ENCODE peak calls at places on chromosomes 6 and 20, in five cellular contexts. Z is stimulated activated naive CD8-positive, alpha-beta T cell treated with anti-CD3 and anti-CD28 coated beads, Interleukin-15, Interleukin-2, amounts not matched to agents 100 U/mL and 50 U/mL, for 24 hours; L is T-helper 2 cell; U is GM20000; C is 8988T. K is an unnamed sample.

GRCh38 chr6:110232456-110232855 is 52.2 kb downstream of the CDC40 start:
- DNase-seq in Z (no peak), L (no peak), U (no peak), C (no peak), K (no peak)

GRCh38 chr6:56570434-56571359 is 72.0 kb downstream of the DST start:
- DNase-seq in Z (no peak), L (peak; percentile 38), U (peak; percentile 30), C (no peak), K (no peak)

GRCh38 chr20:17687800-17688199 is 5.8 kb upstream of the RRBP1 start:
- DNase-seq in Z (no peak), L (no peak), U (no peak), C (no peak), K (no peak)

GRCh38 chr20:46946796-46947195 is 52.2 kb downstream of the EYA2 start:
- DNase-seq in Z (no peak), L (no peak), U (no peak), C (no peak), K (no peak)

GRCh38 chr6:117441824-117442264 is 16.1 kb upstream of the ROS1 start:
- DNase-seq in Z (no peak), L (no peak), U (no peak), C (no peak), K (no peak)

GRCh38 chr6:72798196-72798595 is 176.3 kb downstream of the KCNQ5 start:
- DNase-seq in Z (no peak), L (no peak), U (no peak), C (no peak), K (no peak)

GRCh38 chr6:135280375-135281136 is 99.4 kb downstream of the MYB start:
- DNase-seq in Z (no peak), L (no peak), U (no peak), C (no peak), K (no peak)

GRCh38 chr6:37208793-37209192 is 38.8 kb downstream of the PIM1 start:
- DNase-seq in Z (no peak), L (no peak), U (no peak), C (no peak), K (no peak)

GRCh38 chr6:4852938-4853337 is 76.7 kb downstream of the CDYL start:
- DNase-seq in Z (no peak), L (no peak), U (no peak), C (no peak), K (no peak)

GRCh38 chr6:87793340-87793739 is 91.3 kb upstream of the AKIRIN2 start:
- DNase-seq in Z (no peak), L (no peak), U (no peak), C (no peak), K (no peak)

GRCh38 chr6:33410711-33411631 is at the start of gene PHF1:
- DNase-seq in Z (no peak), L (peak; percentile 90), U (peak; percentile 92), C (peak; percentile 80), K (no peak)

GRCh38 chr20:61281286-61281795 is 29.3 kb downstream of the CDH4 start:
- DNase-seq in Z (no peak), L (no peak), U (no peak), C (no peak), K (no peak)

GRCh38 chr6:20534906-20535305 is 649 bp downstream of the CDKAL1 start:
- DNase-seq in Z (no peak), L (peak; percentile 54), U (no peak), C (no peak), K (no peak)

GRCh38 chr6:151716446-151717047 is 90.9 kb upstream of the ESR1 start:
- DNase-seq in Z (no peak), L (no peak), U (no peak), C (no peak), K (no peak)

GRCh38 chr20:19497064-19497463 is 261.0 kb upstream of the RIN2 start:
- DNase-seq in Z (no peak), L (no peak), U (no peak), C (no peak), K (no peak)

GRCh38 chr6:14037402-14038277 is 79.9 kb upstream of the CD83 start:
- DNase-seq in Z (no peak), L (peak; percentile 51), U (no peak), C (no peak), K (no peak)

GRCh38 chr6:37985355-37985754 is 165.8 kb downstream of the ZFAND3 start:
- DNase-seq in Z (peak; percentile 61), L (peak; percentile 67), U (no peak), C (no peak), K (no peak)

GRCh38 chr6:96735332-96735731 is 101.9 kb downstream of the GPR63 start:
- DNase-seq in Z (no peak), L (no peak), U (no peak), C (no peak), K (no peak)

GRCh38 chr20:32052090-32052791 is at the start of gene HCK:
- DNase-seq in Z (peak; percentile 21), L (no peak), U (peak; percentile 69), C (no peak), K (no peak)

GRCh38 chr20:19691125-19691524 is 66.9 kb upstream of the RIN2 start:
- DNase-seq in Z (no peak), L (no peak), U (no peak), C (no peak), K (no peak)

GRCh38 chr20:10249048-10249770 is 30.6 kb downstream of the SNAP25 start:
- DNase-seq in Z (no peak), L (no peak), U (no peak), C (no peak), K (no peak)

GRCh38 chr6:20092071-20092566 is 120.2 kb downstream of the MBOAT1 start:
- DNase-seq in Z (no peak), L (peak; percentile 45), U (peak; percentile 41), C (peak; percentile 11), K (no peak)

GRCh38 chr6:6912841-6913240 is 194.9 kb upstream of the RREB1 start:
- DNase-seq in Z (no peak), L (no peak), U (no peak), C (no peak), K (no peak)

GRCh38 chr20:33433465-33433864 is 10.1 kb downstream of the SNTA1 start:
- DNase-seq in Z (no peak), L (no peak), U (no peak), C (no peak), K (no peak)

GRCh38 chr6:1726341-1726763 is 116.6 kb downstream of the FOXC1 start:
- DNase-seq in Z (no peak), L (no peak), U (no peak), C (no peak), K (no peak)

GRCh38 chr20:48816282-48816860 is 11.4 kb downstream of the PREX1 start:
- DNase-seq in Z (no peak), L (no peak), U (no peak), C (no peak), K (no peak)

GRCh38 chr20:33667245-33668086 is 723 bp downstream of the ACTL10 start:
- DNase-seq in Z (peak; percentile 63), L (peak; percentile 65), U (no peak), C (no peak), K (peak; percentile 69)

GRCh38 chr6:169804427-169804826 is 53.0 kb downstream of the ERMARD start:
- DNase-seq in Z (no peak), L (peak; percentile 54), U (no peak), C (no peak), K (no peak)

GRCh38 chr20:34538671-34539123 is 19.8 kb upstream of the MAP1LC3A start:
- DNase-seq in Z (peak; percentile 70), L (peak; percentile 40), U (peak; percentile 64), C (no peak), K (no peak)

GRCh38 chr20:44288252-44288651 is 22.8 kb downstream of the FITM2 start:
- DNase-seq in Z (no peak), L (peak; percentile 39), U (no peak), C (no peak), K (no peak)

GRCh38 chr6:153778216-153778615 is 260.8 kb upstream of the OPRM1 start:
- DNase-seq in Z (no peak), L (no peak), U (no peak), C (no peak), K (no peak)

GRCh38 chr6:158057213-158057987 is 75.7 kb downstream of the SYNJ2 start:
- DNase-seq in Z (peak; percentile 54), L (no peak), U (no peak), C (peak; percentile 55), K (no peak)

GRCh38 chr20:24970743-24971142 is 21.7 kb downstream of the CST7 start:
- DNase-seq in Z (no peak), L (no peak), U (no peak), C (no peak), K (no peak)

GRCh38 chr6:53359088-53359842 is 10.5 kb upstream of the ELOVL5 start:
- DNase-seq in Z (peak; percentile 93), L (peak; percentile 97), U (peak; percentile 98), C (peak; percentile 90), K (peak; percentile 93)

GRCh38 chr20:54475334-54476287 is at the start of gene DOK5:
- DNase-seq in Z (no peak), L (peak; percentile 10), U (no peak), C (no peak), K (no peak)

K was measured in breast epithelium.